ENCODE peak calls at places on chromosomes 11 and 22, in six cellular contexts. U is CD4-positive, alpha-beta memory T cell; T is activated B cell treated with CpG ODN at 0.5 μM for 24 hours; A is bronchial epithelial cell; I is H54; Z is AG08396. K is an unnamed sample.

GRCh38 chr11:71489311-71490043 is 36.5 kb downstream of the NADSYN1 start:
- DNase-seq in U (no peak), A (peak; percentile 18), Z (no peak), T (peak; percentile 15), I (peak; percentile 83), K (no peak)

GRCh38 chr11:3969613-3970012 is 114.1 kb downstream of the STIM1 start:
- DNase-seq in A (no peak), I (no peak), U (no peak), Z (no peak), T (no peak), K (no peak)

GRCh38 chr11:32827276-32827675 is 2.5 kb upstream of the PRRG4 start:
- DNase-seq in U (no peak), A (no peak), I (no peak), Z (no peak), T (no peak), K (no peak)

GRCh38 chr11:131838016-131838415 is 467.6 kb downstream of the NTM start:
- DNase-seq in Z (no peak), A (no peak), U (no peak), T (no peak), I (no peak), K (no peak)

GRCh38 chr22:17131686-17132085 is 10.5 kb upstream of the TMEM121B start:
- DNase-seq in U (no peak), A (no peak), T (no peak), I (no peak), Z (no peak), K (no peak)

GRCh38 chr22:32265882-32266767 is 11.0 kb upstream of the SLC5A4 start:
- DNase-seq in Z (peak; percentile 70), I (peak; percentile 24), T (no peak), U (peak; percentile 57), A (peak; percentile 43), K (peak; percentile 70)

GRCh38 chr22:21650280-21650679 is 8.2 kb downstream of the SDF2L1 start:
- DNase-seq in U (no peak), Z (no peak), T (no peak), A (no peak), I (no peak), K (no peak)

GRCh38 chr11:104781719-104782376 is 116.4 kb downstream of the CASP12 start:
- DNase-seq in I (no peak), U (no peak), T (no peak), Z (no peak), A (peak; percentile 57), K (no peak)

K was measured in colonic mucosa.